ENCODE peak calls at places on chromosomes 1 and 21, in seven cellular contexts. One of them, this sample, is unnamed.

GRCh38 chr1:68104155-68104554 is 53.7 kb upstream of the DIRAS3 start:
- DNase-seq in AG04450: peak; percentile 71
- DNase-seq in islet precursor cell: no peak
- DNase-seq in activated CD4-positive, alpha-beta T cell treated with anti-CD3 and anti-CD28 coated beads, Interleukin-2, amount 10 ng/mL, durations not matched to agents 7 days and 5 days: no peak
- DNase-seq in stimulated activated naive CD8-positive, alpha-beta T cell treated with anti-CD3 and anti-CD28 coated beads, Interleukin-15, Interleukin-2, amounts not matched to agents 100 U/mL and 50 U/mL, for 24 hours: no peak
- DNase-seq in A172: peak; percentile 59
- DNase-seq in EL: peak; percentile 43
- DNase-seq in this sample: no peak

GRCh38 chr1:214187152-214187900 is 93.6 kb upstream of the SMYD2 start:
- DNase-seq in EL: no peak
- DNase-seq in A172: no peak
- DNase-seq in activated CD4-positive, alpha-beta T cell treated with anti-CD3 and anti-CD28 coated beads, Interleukin-2, amount 10 ng/mL, durations not matched to agents 7 days and 5 days: no peak
- DNase-seq in AG04450: no peak
- DNase-seq in islet precursor cell: peak; percentile 75
- DNase-seq in stimulated activated naive CD8-positive, alpha-beta T cell treated with anti-CD3 and anti-CD28 coated beads, Interleukin-15, Interleukin-2, amounts not matched to agents 100 U/mL and 50 U/mL, for 24 hours: no peak
- DNase-seq in this sample: no peak

GRCh38 chr1:201295861-201296260 is 12.6 kb downstream of the PKP1 start:
- DNase-seq in AG04450: no peak
- DNase-seq in stimulated activated naive CD8-positive, alpha-beta T cell treated with anti-CD3 and anti-CD28 coated beads, Interleukin-15, Interleukin-2, amounts not matched to agents 100 U/mL and 50 U/mL, for 24 hours: no peak
- DNase-seq in islet precursor cell: peak; percentile 81
- DNase-seq in EL: peak; percentile 81
- DNase-seq in A172: peak; percentile 83
- DNase-seq in activated CD4-positive, alpha-beta T cell treated with anti-CD3 and anti-CD28 coated beads, Interleukin-2, amount 10 ng/mL, durations not matched to agents 7 days and 5 days: no peak
- DNase-seq in this sample: peak; percentile 63

GRCh38 chr1:64240209-64240608 is 36.8 kb downstream of the UBE2U start:
- DNase-seq in islet precursor cell: no peak
- DNase-seq in activated CD4-positive, alpha-beta T cell treated with anti-CD3 and anti-CD28 coated beads, Interleukin-2, amount 10 ng/mL, durations not matched to agents 7 days and 5 days: no peak
- DNase-seq in AG04450: no peak
- DNase-seq in stimulated activated naive CD8-positive, alpha-beta T cell treated with anti-CD3 and anti-CD28 coated beads, Interleukin-15, Interleukin-2, amounts not matched to agents 100 U/mL and 50 U/mL, for 24 hours: no peak
- DNase-seq in EL: no peak
- DNase-seq in A172: no peak
- DNase-seq in this sample: no peak

GRCh38 chr1:157488160-157488559 is 64.2 kb downstream of the FCRL5 start:
- DNase-seq in EL: no peak
- DNase-seq in AG04450: no peak
- DNase-seq in islet precursor cell: no peak
- DNase-seq in A172: no peak
- DNase-seq in activated CD4-positive, alpha-beta T cell treated with anti-CD3 and anti-CD28 coated beads, Interleukin-2, amount 10 ng/mL, durations not matched to agents 7 days and 5 days: no peak
- DNase-seq in stimulated activated naive CD8-positive, alpha-beta T cell treated with anti-CD3 and anti-CD28 coated beads, Interleukin-15, Interleukin-2, amounts not matched to agents 100 U/mL and 50 U/mL, for 24 hours: no peak
- DNase-seq in this sample: no peak

GRCh38 chr1:227305894-227306626 is 12.2 kb downstream of the CDC42BPA start:
- DNase-seq in islet precursor cell: no peak
- DNase-seq in AG04450: no peak
- DNase-seq in activated CD4-positive, alpha-beta T cell treated with anti-CD3 and anti-CD28 coated beads, Interleukin-2, amount 10 ng/mL, durations not matched to agents 7 days and 5 days: no peak
- DNase-seq in EL: no peak
- DNase-seq in A172: no peak
- DNase-seq in stimulated activated naive CD8-positive, alpha-beta T cell treated with anti-CD3 and anti-CD28 coated beads, Interleukin-15, Interleukin-2, amounts not matched to agents 100 U/mL and 50 U/mL, for 24 hours: no peak
- DNase-seq in this sample: no peak

GRCh38 chr1:65002156-65002507 is 35.8 kb upstream of the JAK1 start:
- DNase-seq in A172: no peak
- DNase-seq in AG04450: no peak
- DNase-seq in stimulated activated naive CD8-positive, alpha-beta T cell treated with anti-CD3 and anti-CD28 coated beads, Interleukin-15, Interleukin-2, amounts not matched to agents 100 U/mL and 50 U/mL, for 24 hours: no peak
- DNase-seq in EL: no peak
- DNase-seq in activated CD4-positive, alpha-beta T cell treated with anti-CD3 and anti-CD28 coated beads, Interleukin-2, amount 10 ng/mL, durations not matched to agents 7 days and 5 days: no peak
- DNase-seq in islet precursor cell: no peak
- DNase-seq in this sample: no peak

GRCh38 chr1:53172751-53173498 is 23.7 kb upstream of the CPT2 start:
- DNase-seq in stimulated activated naive CD8-positive, alpha-beta T cell treated with anti-CD3 and anti-CD28 coated beads, Interleukin-15, Interleukin-2, amounts not matched to agents 100 U/mL and 50 U/mL, for 24 hours: no peak
- DNase-seq in EL: peak; percentile 74
- DNase-seq in AG04450: no peak
- DNase-seq in activated CD4-positive, alpha-beta T cell treated with anti-CD3 and anti-CD28 coated beads, Interleukin-2, amount 10 ng/mL, durations not matched to agents 7 days and 5 days: no peak
- DNase-seq in islet precursor cell: no peak
- DNase-seq in A172: peak; percentile 60
- DNase-seq in this sample: peak; percentile 78

GRCh38 chr1:64082459-64082858 is 121.0 kb upstream of the UBE2U start:
- DNase-seq in islet precursor cell: peak; percentile 86
- DNase-seq in stimulated activated naive CD8-positive, alpha-beta T cell treated with anti-CD3 and anti-CD28 coated beads, Interleukin-15, Interleukin-2, amounts not matched to agents 100 U/mL and 50 U/mL, for 24 hours: no peak
- DNase-seq in AG04450: no peak
- DNase-seq in A172: peak; percentile 65
- DNase-seq in activated CD4-positive, alpha-beta T cell treated with anti-CD3 and anti-CD28 coated beads, Interleukin-2, amount 10 ng/mL, durations not matched to agents 7 days and 5 days: no peak
- DNase-seq in EL: peak; percentile 93
- DNase-seq in this sample: peak; percentile 51

GRCh38 chr21:45412909-45413581 is 8.1 kb downstream of the COL18A1 start:
- DNase-seq in EL: no peak
- DNase-seq in stimulated activated naive CD8-positive, alpha-beta T cell treated with anti-CD3 and anti-CD28 coated beads, Interleukin-15, Interleukin-2, amounts not matched to agents 100 U/mL and 50 U/mL, for 24 hours: no peak
- DNase-seq in A172: no peak
- DNase-seq in AG04450: no peak
- DNase-seq in islet precursor cell: peak; percentile 50
- DNase-seq in activated CD4-positive, alpha-beta T cell treated with anti-CD3 and anti-CD28 coated beads, Interleukin-2, amount 10 ng/mL, durations not matched to agents 7 days and 5 days: no peak
- DNase-seq in this sample: no peak

GRCh38 chr1:168135116-168135981 is 1.4 kb downstream of the GPR161 start:
- DNase-seq in stimulated activated naive CD8-positive, alpha-beta T cell treated with anti-CD3 and anti-CD28 coated beads, Interleukin-15, Interleukin-2, amounts not matched to agents 100 U/mL and 50 U/mL, for 24 hours: no peak
- DNase-seq in activated CD4-positive, alpha-beta T cell treated with anti-CD3 and anti-CD28 coated beads, Interleukin-2, amount 10 ng/mL, durations not matched to agents 7 days and 5 days: no peak
- DNase-seq in EL: peak; percentile 41
- DNase-seq in AG04450: no peak
- DNase-seq in islet precursor cell: no peak
- DNase-seq in A172: peak; percentile 35
- DNase-seq in this sample: no peak

GRCh38 chr1:202638019-202638887 is 72.0 kb downstream of the SYT2 start:
- DNase-seq in EL: no peak
- DNase-seq in A172: no peak
- DNase-seq in AG04450: no peak
- DNase-seq in stimulated activated naive CD8-positive, alpha-beta T cell treated with anti-CD3 and anti-CD28 coated beads, Interleukin-15, Interleukin-2, amounts not matched to agents 100 U/mL and 50 U/mL, for 24 hours: no peak
- DNase-seq in activated CD4-positive, alpha-beta T cell treated with anti-CD3 and anti-CD28 coated beads, Interleukin-2, amount 10 ng/mL, durations not matched to agents 7 days and 5 days: no peak
- DNase-seq in islet precursor cell: no peak
- DNase-seq in this sample: no peak

GRCh38 chr21:41671859-41672542 is 94.9 kb downstream of the RIPK4 start:
- DNase-seq in AG04450: no peak
- DNase-seq in activated CD4-positive, alpha-beta T cell treated with anti-CD3 and anti-CD28 coated beads, Interleukin-2, amount 10 ng/mL, durations not matched to agents 7 days and 5 days: peak; percentile 29
- DNase-seq in stimulated activated naive CD8-positive, alpha-beta T cell treated with anti-CD3 and anti-CD28 coated beads, Interleukin-15, Interleukin-2, amounts not matched to agents 100 U/mL and 50 U/mL, for 24 hours: no peak
- DNase-seq in EL: no peak
- DNase-seq in islet precursor cell: no peak
- DNase-seq in A172: peak; percentile 36
- DNase-seq in this sample: no peak

GRCh38 chr1:172761581-172762025 is 102.7 kb downstream of the FASLG start:
- DNase-seq in EL: peak; percentile 79
- DNase-seq in A172: peak; percentile 72
- DNase-seq in activated CD4-positive, alpha-beta T cell treated with anti-CD3 and anti-CD28 coated beads, Interleukin-2, amount 10 ng/mL, durations not matched to agents 7 days and 5 days: no peak
- DNase-seq in AG04450: no peak
- DNase-seq in stimulated activated naive CD8-positive, alpha-beta T cell treated with anti-CD3 and anti-CD28 coated beads, Interleukin-15, Interleukin-2, amounts not matched to agents 100 U/mL and 50 U/mL, for 24 hours: no peak
- DNase-seq in islet precursor cell: no peak
- DNase-seq in this sample: no peak

GRCh38 chr1:240399381-240399780 is 212.6 kb downstream of the GREM2 start:
- DNase-seq in stimulated activated naive CD8-positive, alpha-beta T cell treated with anti-CD3 and anti-CD28 coated beads, Interleukin-15, Interleukin-2, amounts not matched to agents 100 U/mL and 50 U/mL, for 24 hours: no peak
- DNase-seq in activated CD4-positive, alpha-beta T cell treated with anti-CD3 and anti-CD28 coated beads, Interleukin-2, amount 10 ng/mL, durations not matched to agents 7 days and 5 days: no peak
- DNase-seq in A172: peak; percentile 91
- DNase-seq in islet precursor cell: peak; percentile 91
- DNase-seq in AG04450: peak; percentile 60
- DNase-seq in EL: peak; percentile 88
- DNase-seq in this sample: peak; percentile 51

GRCh38 chr1:24547195-24547594 is 8.7 kb upstream of the NCMAP start:
- DNase-seq in islet precursor cell: no peak
- DNase-seq in AG04450: no peak
- DNase-seq in A172: no peak
- DNase-seq in stimulated activated naive CD8-positive, alpha-beta T cell treated with anti-CD3 and anti-CD28 coated beads, Interleukin-15, Interleukin-2, amounts not matched to agents 100 U/mL and 50 U/mL, for 24 hours: no peak
- DNase-seq in EL: no peak
- DNase-seq in activated CD4-positive, alpha-beta T cell treated with anti-CD3 and anti-CD28 coated beads, Interleukin-2, amount 10 ng/mL, durations not matched to agents 7 days and 5 days: no peak
- DNase-seq in this sample: no peak

GRCh38 chr1:97581614-97582051 is 339.2 kb downstream of the DPYD start:
- DNase-seq in EL: peak; percentile 79
- DNase-seq in AG04450: no peak
- DNase-seq in activated CD4-positive, alpha-beta T cell treated with anti-CD3 and anti-CD28 coated beads, Interleukin-2, amount 10 ng/mL, durations not matched to agents 7 days and 5 days: no peak
- DNase-seq in islet precursor cell: peak; percentile 85
- DNase-seq in stimulated activated naive CD8-positive, alpha-beta T cell treated with anti-CD3 and anti-CD28 coated beads, Interleukin-15, Interleukin-2, amounts not matched to agents 100 U/mL and 50 U/mL, for 24 hours: no peak
- DNase-seq in A172: peak; percentile 61
- DNase-seq in this sample: peak; percentile 60

GRCh38 chr1:232904566-232904965 is 45.8 kb upstream of the NTPCR start:
- DNase-seq in EL: peak; percentile 68
- DNase-seq in A172: peak; percentile 48
- DNase-seq in AG04450: peak; percentile 68
- DNase-seq in activated CD4-positive, alpha-beta T cell treated with anti-CD3 and anti-CD28 coated beads, Interleukin-2, amount 10 ng/mL, durations not matched to agents 7 days and 5 days: peak; percentile 17
- DNase-seq in stimulated activated naive CD8-positive, alpha-beta T cell treated with anti-CD3 and anti-CD28 coated beads, Interleukin-15, Interleukin-2, amounts not matched to agents 100 U/mL and 50 U/mL, for 24 hours: no peak
- DNase-seq in islet precursor cell: no peak
- DNase-seq in this sample: peak; percentile 70

GRCh38 chr1:229870381-229870780 is 196.7 kb upstream of the GALNT2 start:
- DNase-seq in islet precursor cell: no peak
- DNase-seq in activated CD4-positive, alpha-beta T cell treated with anti-CD3 and anti-CD28 coated beads, Interleukin-2, amount 10 ng/mL, durations not matched to agents 7 days and 5 days: no peak
- DNase-seq in AG04450: no peak
- DNase-seq in stimulated activated naive CD8-positive, alpha-beta T cell treated with anti-CD3 and anti-CD28 coated beads, Interleukin-15, Interleukin-2, amounts not matched to agents 100 U/mL and 50 U/mL, for 24 hours: no peak
- DNase-seq in EL: no peak
- DNase-seq in A172: no peak
- DNase-seq in this sample: no peak

GRCh38 chr1:155706101-155706619 is 17.3 kb downstream of the DAP3 start:
- DNase-seq in EL: peak; percentile 82
- DNase-seq in A172: peak; percentile 91
- DNase-seq in AG04450: no peak
- DNase-seq in activated CD4-positive, alpha-beta T cell treated with anti-CD3 and anti-CD28 coated beads, Interleukin-2, amount 10 ng/mL, durations not matched to agents 7 days and 5 days: no peak
- DNase-seq in stimulated activated naive CD8-positive, alpha-beta T cell treated with anti-CD3 and anti-CD28 coated beads, Interleukin-15, Interleukin-2, amounts not matched to agents 100 U/mL and 50 U/mL, for 24 hours: no peak
- DNase-seq in islet precursor cell: no peak
- DNase-seq in this sample: peak; percentile 13

GRCh38 chr1:39409055-39409816 is 82.2 kb upstream of the BMP8A start:
- DNase-seq in stimulated activated naive CD8-positive, alpha-beta T cell treated with anti-CD3 and anti-CD28 coated beads, Interleukin-15, Interleukin-2, amounts not matched to agents 100 U/mL and 50 U/mL, for 24 hours: peak; percentile 17
- DNase-seq in activated CD4-positive, alpha-beta T cell treated with anti-CD3 and anti-CD28 coated beads, Interleukin-2, amount 10 ng/mL, durations not matched to agents 7 days and 5 days: peak; percentile 21
- DNase-seq in islet precursor cell: peak; percentile 71
- DNase-seq in AG04450: no peak
- DNase-seq in A172: no peak
- DNase-seq in EL: peak; percentile 79
- DNase-seq in this sample: peak; percentile 32

GRCh38 chr1:225809842-225810578 is at the start of gene EPHX1:
- DNase-seq in EL: peak; percentile 91
- DNase-seq in islet precursor cell: peak; percentile 96
- DNase-seq in stimulated activated naive CD8-positive, alpha-beta T cell treated with anti-CD3 and anti-CD28 coated beads, Interleukin-15, Interleukin-2, amounts not matched to agents 100 U/mL and 50 U/mL, for 24 hours: peak; percentile 83
- DNase-seq in activated CD4-positive, alpha-beta T cell treated with anti-CD3 and anti-CD28 coated beads, Interleukin-2, amount 10 ng/mL, durations not matched to agents 7 days and 5 days: peak; percentile 75
- DNase-seq in A172: peak; percentile 80
- DNase-seq in AG04450: peak; percentile 61
- DNase-seq in this sample: peak; percentile 73

GRCh38 chr1:7948950-7949349 is 8.3 kb upstream of the TNFRSF9 start:
- DNase-seq in activated CD4-positive, alpha-beta T cell treated with anti-CD3 and anti-CD28 coated beads, Interleukin-2, amount 10 ng/mL, durations not matched to agents 7 days and 5 days: peak; percentile 63
- DNase-seq in islet precursor cell: peak; percentile 91
- DNase-seq in A172: peak; percentile 70
- DNase-seq in stimulated activated naive CD8-positive, alpha-beta T cell treated with anti-CD3 and anti-CD28 coated beads, Interleukin-15, Interleukin-2, amounts not matched to agents 100 U/mL and 50 U/mL, for 24 hours: peak; percentile 19
- DNase-seq in AG04450: peak; percentile 58
- DNase-seq in EL: peak; percentile 88
- DNase-seq in this sample: peak; percentile 15